ENCODE peak calls at places on chromosomes 11 and 22, in nine cellular contexts. F, X, T, D, A, M, C, L and Q are unnamed samples.

GRCh38 chr11:96167233-96167632 is 175.8 kb downstream of the MAML2 start:
- DNase-seq in X (no peak), T (no peak), D (no peak), M (no peak), A (no peak), C (no peak), L (no peak), F (no peak), Q (no peak)

GRCh38 chr11:37788141-37788877 is 1190.3 kb upstream of the RAG2 start:
- DNase-seq in D (no peak), M (no peak), F (no peak), T (no peak), A (peak), L (no peak), C (peak), X (no peak), Q (no peak)

GRCh38 chr11:123249354-123249753 is 54.3 kb upstream of the CLMP start:
- DNase-seq in M (no peak), D (no peak), A (no peak), L (no peak), C (peak), X (no peak), T (no peak), F (no peak), Q (no peak)

GRCh38 chr11:27451528-27451927 is 21.1 kb downstream of the LGR4 start:
- DNase-seq in T (no peak), X (no peak), D (no peak), M (no peak), F (no peak), C (peak), L (no peak), A (no peak), Q (no peak)

GRCh38 chr22:42179616-42180015 is 49.0 kb upstream of the CYP2D6 start:
- DNase-seq in T (no peak), X (no peak), M (no peak), L (no peak), C (peak), F (no peak), D (no peak), A (peak), Q (no peak)

GRCh38 chr22:21796231-21796630 is 60.6 kb upstream of the YPEL1 start:
- DNase-seq in C (no peak), T (no peak), X (no peak), D (no peak), A (no peak), F (no peak), M (no peak), L (no peak), Q (no peak)

GRCh38 chr22:48261706-48262105 is 1499.3 kb downstream of the TBC1D22A start:
- DNase-seq in F (no peak), T (no peak), L (no peak), X (no peak), D (no peak), C (no peak), M (no peak), A (no peak), Q (no peak)

GRCh38 chr22:49996532-49997220 is 15.9 kb downstream of the IL17REL start:
- DNase-seq in C (no peak), X (no peak), A (no peak), T (no peak), F (no peak), D (no peak), M (no peak), L (no peak), Q (no peak)

GRCh38 chr11:130181295-130182272 is 22.0 kb downstream of the ST14 start:
- DNase-seq in T (peak), X (peak), M (no peak), L (no peak), C (peak), D (no peak), F (peak), A (peak), Q (no peak)

GRCh38 chr11:130037881-130038601 is 31.7 kb upstream of the APLP2 start:
- DNase-seq in F (peak), M (no peak), X (no peak), D (no peak), T (no peak), C (peak), A (peak), L (no peak), Q (no peak)

GRCh38 chr11:47631473-47631872 is 10.9 kb downstream of the MTCH2 start:
- DNase-seq in A (no peak), F (no peak), X (no peak), D (no peak), M (no peak), L (no peak), T (no peak), C (peak), Q (no peak)

GRCh38 chr11:76599041-76600013 is 71.2 kb downstream of the LRRC32 start:
- DNase-seq in T (no peak), X (no peak), L (no peak), A (no peak), D (peak), C (peak), F (no peak), M (peak), Q (no peak)

GRCh38 chr11:117182551-117182935 is 4.0 kb downstream of the SIDT2 start:
- DNase-seq in M (no peak), T (peak), F (no peak), X (peak), L (no peak), A (no peak), C (no peak), D (no peak), Q (no peak)

GRCh38 chr22:32200752-32201151 is 4.1 kb downstream of the RFPL2 start:
- DNase-seq in X (no peak), T (no peak), C (no peak), M (no peak), F (peak), D (no peak), L (no peak), A (no peak), Q (no peak)

GRCh38 chr22:37905534-37906363 is at the start of gene MICALL1:
- DNase-seq in A (peak), L (peak), T (peak), F (peak), C (peak), X (peak), M (peak), D (peak), Q (peak)

GRCh38 chr11:20669833-20670684 is 673 bp downstream of the NELL1 start:
- DNase-seq in D (no peak), A (no peak), F (no peak), M (no peak), X (no peak), T (no peak), C (no peak), L (no peak), Q (peak)
- H3K4me3 ChIP-seq in D (peak), A (no peak), F (no peak), M (no peak), X (no peak), T (peak), C (no peak), L (no peak), Q (no peak)

GRCh38 chr22:25511725-25512124 is 52.8 kb upstream of the GRK3 start:
- DNase-seq in X (no peak), C (no peak), M (no peak), F (no peak), L (no peak), D (no peak), T (no peak), A (no peak), Q (no peak)
- H3K4me3 ChIP-seq in X (no peak), C (no peak), M (no peak), F (no peak), L (no peak), D (no peak), T (no peak), A (no peak), Q (no peak)

GRCh38 chr11:66708026-66708579 is 20.9 kb downstream of the SPTBN2 start:
- DNase-seq in M (no peak), T (no peak), L (no peak), X (no peak), A (no peak), C (no peak), D (no peak), F (no peak), Q (no peak)

GRCh38 chr11:66708701-66709100 is 20.3 kb downstream of the SPTBN2 start:
- DNase-seq in D (no peak), A (no peak), C (no peak), F (no peak), M (no peak), L (no peak), T (no peak), X (no peak), Q (no peak)

GRCh38 chr11:66706989-66707388 is 22.0 kb downstream of the SPTBN2 start:
- DNase-seq in C (no peak), A (no peak), X (no peak), D (no peak), L (no peak), M (no peak), F (no peak), T (no peak), Q (no peak)

GRCh38 chr11:66705587-66706335 is 23.3 kb downstream of the SPTBN2 start:
- DNase-seq in C (no peak), F (no peak), D (no peak), A (no peak), T (no peak), M (no peak), L (no peak), X (no peak), Q (no peak)

GRCh38 chr11:66707486-66707885 is 21.5 kb downstream of the SPTBN2 start:
- DNase-seq in X (no peak), A (no peak), L (no peak), M (no peak), T (no peak), D (no peak), F (no peak), C (no peak), Q (no peak)
- H3K4me3 ChIP-seq in X (no peak), A (no peak), L (no peak), M (no peak), T (no peak), D (no peak), F (no peak), C (no peak), Q (no peak)

DNA sequence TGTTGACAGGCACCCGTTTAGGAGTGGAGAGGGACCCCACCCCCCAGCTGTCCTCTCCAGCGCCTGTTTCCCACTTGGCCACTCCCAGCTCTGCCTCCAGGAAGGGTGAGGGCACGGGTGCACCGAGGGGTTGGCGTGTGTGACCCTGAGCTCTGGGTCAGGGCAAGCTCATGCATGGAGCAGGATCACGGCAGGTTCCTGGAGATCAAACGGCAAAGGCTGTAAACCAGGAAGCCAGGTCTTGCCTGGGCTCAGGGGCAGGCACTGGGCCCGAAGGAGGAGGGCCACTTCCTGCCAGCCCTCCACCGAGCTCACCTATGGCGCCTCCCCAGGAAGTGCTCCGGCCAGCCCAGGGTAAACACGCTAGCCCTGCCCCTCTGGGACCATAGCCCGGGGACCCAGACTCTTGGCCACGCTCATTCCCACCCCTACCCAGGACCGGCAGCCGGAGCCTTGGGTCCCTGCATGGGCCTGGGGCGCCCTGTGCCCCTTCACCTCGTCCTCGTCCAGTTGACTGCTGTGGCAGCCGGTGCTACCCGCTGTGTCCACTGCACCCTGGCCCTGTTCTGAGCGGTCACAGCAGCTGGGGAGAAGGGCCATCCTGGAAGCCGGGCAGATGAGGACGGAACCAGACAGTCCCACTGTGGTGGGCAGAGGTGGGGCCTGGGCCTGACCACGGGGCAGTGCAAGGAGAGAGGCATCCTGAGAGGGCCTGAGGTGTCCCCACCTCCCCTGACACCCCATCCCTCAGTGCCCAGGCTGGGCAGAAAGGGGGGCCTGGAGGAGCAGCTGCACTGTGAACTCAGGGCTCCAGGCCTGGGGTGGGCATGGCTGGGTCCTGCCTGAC is 1.0 kb upstream of the EPS8L2 start:
- DNase-seq in T (peak), M (no peak), C (no peak), A (no peak), D (no peak), F (no peak), X (peak), L (no peak), Q (no peak)
- H3K4me3 ChIP-seq in T (peak), M (no peak), C (peak), A (peak), D (no peak), F (no peak), X (peak), L (no peak), Q (no peak)

DNA sequence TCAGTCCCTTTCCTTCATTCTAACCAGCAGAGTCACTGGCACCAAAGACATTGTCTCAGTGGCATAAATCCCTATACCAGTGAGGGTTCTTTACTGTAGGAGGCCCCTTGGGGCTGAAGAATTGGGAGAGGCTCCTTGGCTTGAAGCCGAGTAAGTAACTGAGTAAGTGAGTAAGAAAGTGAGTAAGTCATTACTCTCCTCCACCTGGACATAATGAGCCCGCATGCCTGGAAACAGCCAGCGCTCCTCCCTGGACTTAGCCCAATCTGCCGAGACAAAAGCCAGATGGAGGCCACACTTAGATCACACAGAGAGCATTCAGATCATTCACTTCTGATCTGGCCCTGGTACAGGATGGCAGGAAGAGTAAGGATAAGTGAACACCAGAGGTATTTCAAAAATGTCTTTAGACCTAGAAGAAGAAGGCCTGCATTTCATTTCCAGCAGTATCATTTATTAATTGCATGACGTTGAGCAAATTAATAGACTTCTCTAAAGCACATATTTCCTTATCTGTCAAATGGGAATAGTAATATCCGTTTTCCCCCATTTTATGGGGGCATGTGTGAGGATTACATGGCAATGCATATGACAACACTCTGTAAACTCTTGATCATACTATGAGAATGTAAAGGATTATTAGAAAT is 8.2 kb upstream of the MICAL3 start:
- DNase-seq in X (no peak), F (no peak), M (no peak), T (no peak), A (peak), L (no peak), D (no peak), C (peak), Q (no peak)
- H3K4me3 ChIP-seq in X (no peak), F (no peak), M (no peak), T (no peak), A (no peak), L (no peak), D (no peak), C (no peak), Q (no peak)

DNA sequence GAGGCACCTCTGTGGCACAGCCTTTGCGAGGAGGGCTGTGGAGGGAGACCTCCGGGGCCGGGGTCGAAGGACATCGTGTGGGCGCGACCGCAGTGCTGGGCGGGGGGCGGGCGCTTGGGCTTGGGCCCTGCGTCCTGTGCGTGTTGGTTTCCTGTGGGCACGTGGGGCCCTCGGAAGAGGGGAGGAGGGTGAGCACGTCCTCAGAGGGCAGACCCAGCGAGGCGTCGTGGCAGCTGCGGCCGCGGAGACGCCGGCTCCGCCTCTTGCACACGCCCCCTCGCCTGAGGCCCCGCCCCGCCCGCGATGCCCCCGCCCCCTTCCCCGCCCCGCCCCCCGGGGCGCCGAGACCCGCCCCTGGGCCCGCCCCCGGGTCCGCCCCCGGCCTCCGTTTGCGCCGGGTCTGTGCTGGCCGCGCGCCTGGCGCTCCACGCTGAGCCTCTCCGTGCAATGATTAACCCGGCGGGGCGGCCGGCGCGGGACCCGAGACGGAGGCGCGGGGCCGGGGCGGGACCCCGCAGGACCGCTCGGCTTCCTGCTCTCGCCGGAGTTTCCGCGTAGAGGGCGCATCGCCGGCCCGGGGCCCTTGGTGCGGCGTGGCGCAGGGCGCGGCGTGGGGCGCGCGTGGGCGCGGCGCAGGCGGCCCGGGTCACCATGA is at the start of gene PRR5:
- DNase-seq in M (peak), X (peak), A (peak), T (peak), C (peak), F (peak), L (peak), D (peak), Q (peak)
- H3K4me3 ChIP-seq in M (peak), X (peak), A (peak), T (peak), C (peak), F (peak), L (peak), D (peak), Q (peak)

GRCh38 chr11:65498977-65499712 is at the start of gene MALAT1:
- DNase-seq in L (peak), D (peak), F (peak), M (peak), A (peak), T (peak), C (peak), X (peak), Q (peak)
- H3K4me3 ChIP-seq in L (peak), D (peak), F (peak), M (peak), A (peak), T (peak), C (peak), X (peak), Q (peak)

DNA sequence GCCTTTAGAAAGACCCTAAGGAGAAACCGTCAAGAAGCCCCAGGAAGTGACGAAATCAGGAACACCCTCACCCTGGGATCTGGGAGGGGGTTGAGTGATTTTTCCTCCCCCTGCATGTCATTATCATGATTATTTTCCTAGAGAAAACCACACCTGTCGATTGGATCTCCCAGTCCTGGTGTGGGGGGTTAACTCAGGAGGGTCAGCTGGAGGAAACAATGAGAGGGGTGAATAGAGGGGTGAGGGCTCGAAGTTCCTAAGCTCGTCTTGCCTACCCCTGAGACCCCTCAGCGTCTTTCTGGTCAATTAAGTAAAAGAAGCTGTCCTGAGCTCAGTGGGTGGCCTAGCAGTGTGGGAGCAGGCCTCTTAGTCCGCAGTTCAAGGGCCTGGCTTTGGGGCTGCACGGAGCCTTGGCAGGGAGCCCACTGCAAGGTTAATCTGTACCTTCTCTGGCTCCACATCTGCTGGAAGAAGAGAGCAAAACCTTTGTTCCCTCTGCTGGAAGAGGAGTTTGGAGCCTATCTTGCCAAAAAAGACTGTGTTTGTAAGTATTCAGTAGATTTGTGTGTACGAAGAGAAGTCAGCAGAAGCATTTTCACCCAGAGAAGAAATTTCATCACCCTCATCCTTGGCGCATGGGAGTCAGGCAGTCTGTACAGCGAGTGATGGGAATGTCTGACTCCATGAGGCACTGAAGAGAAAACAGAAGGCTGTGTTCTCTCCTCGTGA is 34.2 kb upstream of the FTH1 start:
- DNase-seq in C (peak), D (peak), A (peak), M (no peak), T (peak), X (peak), F (no peak), L (no peak), Q (no peak)
- H3K4me3 ChIP-seq in C (no peak), D (no peak), A (no peak), M (no peak), T (no peak), X (no peak), F (no peak), L (no peak), Q (no peak)

GRCh38 chr11:92226331-92227232 is 2.0 kb downstream of the FAT3 start:
- DNase-seq in C (no peak), T (no peak), F (no peak), L (no peak), M (peak), A (peak), D (peak), X (peak), Q (no peak)
- H3K4me3 ChIP-seq in C (peak), T (peak), F (no peak), L (no peak), M (peak), A (peak), D (peak), X (peak), Q (no peak)

DNA sequence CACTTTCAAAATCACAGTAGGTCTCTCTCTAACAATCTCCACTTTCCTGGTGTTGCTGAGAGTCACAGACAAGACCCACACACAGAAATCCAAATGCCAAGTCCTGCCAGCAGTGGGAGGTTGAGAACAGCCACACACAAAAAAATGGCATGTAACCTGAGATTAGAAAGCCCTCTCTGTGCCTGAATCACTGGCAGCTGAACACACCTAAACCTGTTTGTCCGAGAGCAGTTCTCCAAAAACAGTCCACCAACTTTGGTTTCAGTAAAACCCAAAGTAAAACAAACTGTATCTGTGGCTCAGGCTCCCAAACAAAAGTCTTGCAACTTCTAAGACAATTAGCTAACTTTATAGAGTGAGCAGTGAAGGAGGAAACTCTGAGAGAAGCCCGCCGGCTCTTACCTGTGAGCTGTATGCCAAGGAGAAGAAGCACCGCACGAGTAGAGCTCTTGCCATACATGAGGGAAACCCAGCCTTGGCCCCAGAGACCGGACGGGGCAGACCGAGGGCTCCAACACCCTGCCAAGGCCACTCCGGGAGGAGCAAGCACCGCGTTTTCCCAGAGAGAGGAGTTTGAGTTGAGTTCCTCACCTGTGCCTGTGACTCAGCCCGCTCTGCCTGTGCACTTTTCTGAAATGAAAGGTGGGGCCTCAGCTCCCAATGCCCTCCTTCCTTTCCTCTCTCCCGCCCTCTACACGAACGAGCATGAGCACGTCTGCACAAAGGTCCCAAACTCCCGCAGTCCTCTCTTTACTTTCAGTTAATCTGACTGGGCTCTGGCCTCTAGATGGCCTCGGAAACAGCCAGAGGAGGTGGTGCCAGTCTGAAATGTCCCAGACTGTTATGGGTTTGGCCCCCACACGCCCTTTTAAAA is at the start of gene MPZL2:
- DNase-seq in D (no peak), X (peak), A (no peak), C (no peak), L (no peak), M (peak), F (no peak), T (peak), Q (no peak)
- H3K4me3 ChIP-seq in D (peak), X (peak), A (no peak), C (peak), L (peak), M (no peak), F (no peak), T (peak), Q (no peak)